ENCODE peak calls at places on chromosomes 12 and 14, in six cellular contexts. L is OCI-LY7, Y is sigmoid colon, I is NT2/D1, U is hepatocyte, W is SK-N-MC. A is an unnamed sample.

GRCh38 chr12:91562476-91562875 is 379.9 kb upstream of the DCN start:
- DNase-seq in L (no peak), Y (no peak), I (no peak), U (no peak), W (no peak), A (no peak)

GRCh38 chr14:105050551-105050897 is 14.7 kb downstream of the GPR132 start:
- DNase-seq in L (no peak), Y (peak; percentile 63), I (no peak), U (no peak), W (no peak), A (peak; percentile 71)

GRCh38 chr14:76456200-76456599 is 80.3 kb downstream of the ESRRB start:
- DNase-seq in L (peak; percentile 49), Y (no peak), I (peak; percentile 32), U (peak; percentile 63), W (no peak), A (peak; percentile 40)

GRCh38 chr14:94367347-94367746 is 21.1 kb downstream of the SERPINA1 start:
- DNase-seq in L (no peak), Y (peak; percentile 32), I (no peak), U (no peak), W (no peak), A (no peak)

GRCh38 chr12:102879144-102879763 is 37.8 kb downstream of the PAH start:
- DNase-seq in L (peak; percentile 52), Y (peak; percentile 68), I (peak; percentile 43), U (peak; percentile 82), W (peak; percentile 72), A (peak; percentile 83)

GRCh38 chr12:42574879-42575278 is 14.7 kb downstream of the PRICKLE1 start:
- DNase-seq in L (no peak), Y (no peak), I (no peak), U (no peak), W (no peak), A (no peak)

GRCh38 chr14:90726656-90727055 is 89.6 kb downstream of the TTC7B start:
- DNase-seq in L (no peak), Y (peak; percentile 93), I (peak; percentile 5), U (peak; percentile 74), W (no peak), A (peak; percentile 81)

GRCh38 chr12:49946497-49946896 is 4.0 kb upstream of the AQP2 start:
- DNase-seq in L (no peak), Y (no peak), I (no peak), U (no peak), W (no peak), A (no peak)

GRCh38 chr12:8077207-8077606 is 4.9 kb upstream of the NECAP1 start:
- DNase-seq in L (no peak), Y (no peak), I (peak; percentile 52), U (no peak), W (no peak), A (peak; percentile 84)

GRCh38 chr12:24778486-24779304 is 170.2 kb downstream of the BCAT1 start:
- DNase-seq in L (peak; percentile 52), Y (no peak), I (peak; percentile 85), U (peak; percentile 45), W (no peak), A (peak; percentile 67)

GRCh38 chr12:116492703-116493324 is 66.4 kb upstream of the MAP1LC3B2 start:
- DNase-seq in L (no peak), Y (no peak), I (no peak), U (peak; percentile 50), W (no peak), A (peak; percentile 86)

GRCh38 chr12:69898236-69898635 is 73.2 kb downstream of the MYRFL start:
- DNase-seq in L (no peak), Y (no peak), I (no peak), U (no peak), W (no peak), A (peak; percentile 75)

GRCh38 chr12:107917912-107918800 is 143.7 kb downstream of the ASCL4 start:
- DNase-seq in L (peak; percentile 34), Y (no peak), I (peak; percentile 47), U (peak; percentile 74), W (no peak), A (peak; percentile 60)

GRCh38 chr14:67675219-67675582 is 769 bp upstream of the VTI1B start:
- DNase-seq in L (no peak), Y (no peak), I (no peak), U (no peak), W (no peak), A (no peak)

GRCh38 chr12:102920271-102920670 is 3.2 kb upstream of the PAH start:
- DNase-seq in L (no peak), Y (no peak), I (no peak), U (peak; percentile 12), W (no peak), A (no peak)

GRCh38 chr14:35682802-35683201 is 126.3 kb downstream of the RALGAPA1 start:
- DNase-seq in L (no peak), Y (no peak), I (no peak), U (no peak), W (no peak), A (no peak)

GRCh38 chr12:102052192-102053061 is 9.4 kb downstream of the WASHC3 start:
- DNase-seq in L (no peak), Y (no peak), I (no peak), U (no peak), W (no peak), A (no peak)

GRCh38 chr14:106422066-106422465 is 895.7 kb downstream of the TMEM121 start:
- DNase-seq in L (no peak), Y (no peak), I (no peak), U (no peak), W (no peak), A (no peak)

GRCh38 chr12:74644681-74645080 is 107.0 kb downstream of the ATXN7L3B start:
- DNase-seq in L (no peak), Y (no peak), I (no peak), U (no peak), W (no peak), A (no peak)

GRCh38 chr12:53966385-53967133 is 6.4 kb upstream of the HOXC11 start:
- DNase-seq in L (no peak), Y (no peak), I (no peak), U (no peak), W (no peak), A (no peak)

GRCh38 chr14:54220697-54221431 is 175.9 kb upstream of the CDKN3 start:
- DNase-seq in L (no peak), Y (no peak), I (no peak), U (no peak), W (no peak), A (no peak)
- H3K4me3 ChIP-seq in L (no peak overlapping the region), Y (no peak overlapping the region), I (no peak overlapping the region), U (no peak overlapping the region), W (no peak overlapping the region), A (no peak overlapping the region)

GRCh38 chr12:124514996-124515932 is 52.1 kb downstream of the NCOR2 start:
- DNase-seq in L (no peak), Y (no peak), I (no peak), U (no peak), W (no peak), A (no peak)

GRCh38 chr12:124516850-124517249 is 50.6 kb downstream of the NCOR2 start:
- DNase-seq in L (no peak), Y (no peak), I (no peak), U (no peak), W (no peak), A (no peak)

GRCh38 chr12:124514145-124514995 is 53.0 kb downstream of the NCOR2 start:
- DNase-seq in L (no peak), Y (no peak), I (no peak), U (no peak), W (no peak), A (no peak)

GRCh38 chr12:124517260-124518050 is 50.0 kb downstream of the NCOR2 start:
- DNase-seq in L (no peak), Y (peak; percentile 94), I (no peak), U (peak; percentile 75), W (no peak), A (peak; percentile 88)

DNA sequence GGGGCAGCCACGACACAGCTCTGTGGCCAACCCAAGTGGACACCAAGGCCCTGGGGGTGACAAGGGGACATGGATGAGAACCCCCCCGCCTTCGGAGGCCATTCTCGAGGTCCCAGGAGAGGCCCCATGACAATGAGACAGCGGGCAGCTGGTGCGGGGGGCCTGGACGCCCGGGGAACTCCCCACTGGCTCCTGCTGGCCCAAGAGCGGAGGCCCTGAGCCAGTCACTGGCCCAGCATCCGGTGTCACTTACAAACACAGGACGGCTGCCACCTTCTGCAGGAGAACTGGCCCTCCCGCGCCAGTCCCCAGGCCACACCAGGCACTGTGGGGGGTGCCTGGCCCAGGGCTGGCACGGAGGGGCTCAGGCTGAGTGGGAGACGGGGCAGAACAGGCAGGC is 51.4 kb downstream of the NCOR2 start:
- DNase-seq in L (no peak), Y (no peak), I (no peak), U (no peak), W (no peak), A (no peak)
- H3K4me3 ChIP-seq in L (no peak overlapping the region), Y (no peak overlapping the region), I (no peak overlapping the region), U (no peak overlapping the region), W (no peak overlapping the region), A (no peak overlapping the region)

GRCh38 chr12:14959463-14959862 is 1.9 kb downstream of the ARHGDIB start:
- DNase-seq in L (no peak), Y (no peak), I (no peak), U (no peak), W (no peak), A (no peak)
- H3K4me3 ChIP-seq in L (peak overlapping the region; percentile 72), Y (no peak overlapping the region), I (no peak overlapping the region), U (no peak overlapping the region), W (no peak overlapping the region), A (no peak overlapping the region)

GRCh38 chr14:32430326-32430725 is 101.2 kb downstream of the AKAP6 start:
- DNase-seq in L (no peak), Y (no peak), I (no peak), U (no peak), W (no peak), A (peak; percentile 77)
- H3K4me3 ChIP-seq in L (no peak overlapping the region), Y (no peak overlapping the region), I (no peak overlapping the region), U (no peak overlapping the region), W (no peak overlapping the region), A (no peak overlapping the region)

DNA sequence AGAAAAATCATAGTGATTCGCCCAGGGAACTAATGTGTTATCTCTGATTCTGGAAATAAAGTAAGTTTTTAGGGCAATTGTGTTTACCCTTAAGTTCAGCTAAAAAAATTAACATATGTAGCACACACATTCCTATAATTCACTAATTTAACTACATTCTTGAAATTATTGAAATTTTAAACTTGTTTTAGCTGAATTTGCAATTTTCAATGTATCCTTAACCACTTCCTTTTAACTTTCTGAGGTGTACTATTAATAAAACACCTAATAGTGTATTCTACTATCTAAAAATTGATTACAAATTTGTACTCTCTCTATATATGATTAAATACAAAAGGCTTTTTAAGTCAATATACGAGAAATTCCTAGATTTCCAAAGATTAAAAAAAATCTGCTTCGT is 2.2 kb downstream of the KLHL28 start:
- DNase-seq in L (no peak), Y (no peak), I (no peak), U (no peak), W (no peak), A (no peak)
- H3K4me3 ChIP-seq in L (peak overlapping the region; percentile 86), Y (no peak overlapping the region), I (no peak overlapping the region), U (peak overlapping the region; percentile 1), W (peak overlapping the region; percentile 94), A (no peak overlapping the region)

GRCh38 chr12:12788131-12788530 is 2.7 kb downstream of the APOLD1 start:
- DNase-seq in L (no peak), Y (no peak), I (no peak), U (no peak), W (no peak), A (no peak)

GRCh38 chr12:12784116-12784515 is 1.3 kb upstream of the APOLD1 start:
- DNase-seq in L (no peak), Y (no peak), I (no peak), U (no peak), W (no peak), A (no peak)

GRCh38 chr12:12784911-12785814 is at the start of gene APOLD1:
- DNase-seq in L (peak; percentile 16), Y (peak; percentile 68), I (no peak), U (no peak), W (peak; percentile 63), A (no peak)

GRCh38 chr12:12786716-12787601 is 1.5 kb downstream of the APOLD1 start:
- DNase-seq in L (no peak), Y (peak; percentile 90), I (peak; percentile 66), U (peak; percentile 92), W (no peak), A (peak; percentile 84)

GRCh38 chr12:12786371-12786715 is 884 bp downstream of the APOLD1 start:
- DNase-seq in L (no peak), Y (no peak), I (no peak), U (no peak), W (no peak), A (no peak)
- H3K4me3 ChIP-seq in L (no peak overlapping the region), Y (peak overlapping the region; percentile 39), I (peak overlapping the region; percentile 27), U (peak overlapping the region; percentile 22), W (peak overlapping the region; percentile 96), A (peak overlapping the region; percentile 65)

A was measured in epithelial cell of esophagus.